ENCODE peak calls at places on chromosomes 12 and 14, in five cellular contexts. J, A, B, O and E are unnamed samples.

GRCh38 chr14:48023881-48024280 is 348.5 kb upstream of the MDGA2 start:
- DNase-seq in J (no peak), A (no peak), B (no peak), O (no peak), E (no peak)

GRCh38 chr12:95117178-95117599 is 43.8 kb upstream of the NR2C1 start:
- DNase-seq in J (no peak), A (peak), B (peak), O (peak), E (peak)

GRCh38 chr12:49901986-49902385 is 1.7 kb downstream of the FAIM2 start:
- DNase-seq in J (no peak), A (no peak), B (no peak), O (no peak), E (no peak)

GRCh38 chr14:24171422-24172260 is at the start of gene REC8:
- DNase-seq in J (no peak), A (peak), B (no peak), O (no peak), E (no peak)

GRCh38 chr12:24751181-24751580 is 197.7 kb downstream of the BCAT1 start:
- DNase-seq in J (no peak), A (no peak), B (no peak), O (no peak), E (no peak)

GRCh38 chr12:64056741-64057140 is 165.4 kb downstream of the KICS2 start:
- DNase-seq in J (no peak), A (no peak), B (no peak), O (no peak), E (no peak)

GRCh38 chr12:100185361-100185894 is 15.2 kb upstream of the ACTR6 start:
- DNase-seq in J (no peak), A (no peak), B (peak), O (peak), E (no peak)

GRCh38 chr14:71452987-71453386 is 479.2 kb upstream of the RGS6 start:
- DNase-seq in J (no peak), A (no peak), B (no peak), O (no peak), E (no peak)

GRCh38 chr14:104283197-104284106 is 145.1 kb downstream of the KIF26A start:
- DNase-seq in J (no peak), A (peak), B (no peak), O (no peak), E (no peak)

GRCh38 chr12:2691001-2691339 is 103.8 kb upstream of the FKBP4 start:
- DNase-seq in J (no peak), A (peak), B (no peak), O (no peak), E (no peak)

GRCh38 chr14:104137297-104138097 is 890 bp upstream of the KIF26A start:
- DNase-seq in J (no peak), A (peak), B (peak), O (peak), E (peak)

GRCh38 chr12:95674088-95674595 is 116.4 kb downstream of the NTN4 start:
- DNase-seq in J (no peak), A (peak), B (no peak), O (no peak), E (no peak)

GRCh38 chr14:56844603-56845002 is 34.3 kb upstream of the OTX2 start:
- DNase-seq in J (no peak), A (no peak), B (no peak), O (no peak), E (no peak)

GRCh38 chr12:76740501-76740900 is 23.4 kb upstream of the ZDHHC17 start:
- DNase-seq in J (no peak), A (no peak), B (no peak), O (no peak), E (no peak)

GRCh38 chr12:11705010-11705409 is 55.5 kb downstream of the ETV6 start:
- DNase-seq in J (peak), A (no peak), B (peak), O (peak), E (no peak)

GRCh38 chr12:6766651-6767300 is 613 bp downstream of the PTMS start:
- DNase-seq in J (no peak), A (peak), B (peak), O (peak), E (peak)

GRCh38 chr12:106409898-106410297 is 52.4 kb downstream of the POLR3B start:
- DNase-seq in J (no peak), A (no peak), B (no peak), O (no peak), E (no peak)

GRCh38 chr12:124032265-124032886 is 59.4 kb downstream of the ZNF664 start:
- DNase-seq in J (no peak), A (peak), B (peak), O (peak), E (peak)